ENCODE peak calls at places on chromosomes 5 and 9, in nine cellular contexts. B is AG09309; V is ecto neural progenitor cell; N is NCI-H1105; Y is CD8-positive, alpha-beta memory T cell; J is T1000; H is A172; Z is ELR; Q is MG63. L is an unnamed sample.

GRCh38 chr5:65142511-65143011 is 339.2 kb downstream of the ADAMTS6 start:
- DNase-seq in H (peak; percentile 80), J (peak; percentile 51), N (no peak), Z (peak; percentile 76), Q (no peak), V (no peak), Y (no peak), B (no peak), L (peak; percentile 80)

GRCh38 chr9:134707031-134707680 is 65.6 kb downstream of the COL5A1 start:
- DNase-seq in V (no peak), B (peak; percentile 21), H (peak; percentile 38), Q (no peak), N (peak; percentile 90), Z (peak; percentile 61), J (peak; percentile 90), Y (no peak), L (peak; percentile 91)

GRCh38 chr9:114400219-114400618 is 12.4 kb upstream of the AKNA start:
- DNase-seq in J (no peak), V (no peak), Y (no peak), H (no peak), N (no peak), Z (no peak), B (no peak), Q (no peak), L (no peak)

GRCh38 chr5:144102979-144103378 is 67.5 kb downstream of the YIPF5 start:
- DNase-seq in Z (no peak), J (no peak), Y (no peak), V (no peak), Q (no peak), H (no peak), B (no peak), N (no peak), L (no peak)

GRCh38 chr5:81422671-81423070 is 28.7 kb upstream of the ACOT12 start:
- DNase-seq in Z (peak; percentile 97), V (no peak), Q (peak; percentile 57), H (peak; percentile 4), N (no peak), Y (no peak), J (peak; percentile 43), B (peak; percentile 74), L (peak; percentile 94)

GRCh38 chr9:93252781-93253530 is 69.0 kb downstream of the WNK2 start:
- DNase-seq in J (no peak), N (no peak), V (no peak), Y (no peak), Z (no peak), B (no peak), H (no peak), Q (no peak), L (no peak)

GRCh38 chr9:76905984-76906861 is at the start of gene PRUNE2:
- DNase-seq in J (peak; percentile 88), N (peak; percentile 77), Y (no peak), V (peak; percentile 93), Z (peak; percentile 74), B (peak; percentile 4), H (peak; percentile 75), Q (peak; percentile 89), L (peak; percentile 91)

GRCh38 chr5:150289551-150290390 is at the start of gene CAMK2A:
- DNase-seq in B (no peak), N (peak; percentile 72), V (peak; percentile 79), Z (no peak), Y (no peak), Q (no peak), H (no peak), J (no peak), L (no peak)

GRCh38 chr5:14148890-14149671 is 5.9 kb downstream of the TRIO start:
- DNase-seq in H (no peak), B (no peak), J (no peak), N (no peak), V (no peak), Z (no peak), Y (no peak), Q (no peak), L (no peak)

GRCh38 chr5:72556351-72557146 is 49.3 kb upstream of the ZNF366 start:
- DNase-seq in N (no peak), H (no peak), Q (peak; percentile 16), Y (peak; percentile 5), Z (peak; percentile 73), J (no peak), V (peak; percentile 85), B (no peak), L (peak; percentile 77)

GRCh38 chr5:151686673-151687378 is at the start of gene SPARC:
- DNase-seq in Y (no peak), N (no peak), Z (peak; percentile 94), J (peak; percentile 73), B (peak; percentile 92), V (peak; percentile 87), Q (peak; percentile 97), H (peak; percentile 98), L (peak; percentile 97)

GRCh38 chr5:161700065-161700464 is 14.5 kb downstream of the GABRA6 start:
- DNase-seq in V (no peak), J (no peak), H (no peak), N (no peak), B (no peak), Y (no peak), Q (no peak), Z (no peak), L (no peak)

GRCh38 chr5:75214928-75215327 is 21.8 kb downstream of the ANKRD31 start:
- DNase-seq in B (no peak), Y (no peak), Z (no peak), Q (no peak), H (no peak), N (no peak), J (no peak), V (no peak), L (no peak)

GRCh38 chr9:70110194-70111041 is 66.8 kb downstream of the MAMDC2 start:
- DNase-seq in Y (no peak), Z (peak; percentile 42), H (peak; percentile 78), B (no peak), Q (no peak), N (peak; percentile 34), V (no peak), J (no peak), L (peak; percentile 28)

GRCh38 chr9:98479967-98480847 is 224.8 kb upstream of the TBC1D2 start:
- DNase-seq in Q (no peak), V (no peak), Z (peak; percentile 49), N (no peak), Y (no peak), H (peak; percentile 86), B (no peak), J (no peak), L (peak; percentile 33)

GRCh38 chr5:125411163-125412050 is 665.0 kb upstream of the ZNF608 start:
- DNase-seq in Y (no peak), V (peak; percentile 42), Q (peak; percentile 49), J (no peak), Z (no peak), H (peak; percentile 29), B (no peak), N (peak; percentile 21), L (peak; percentile 74)

GRCh38 chr5:160390787-160391696 is 8.8 kb downstream of the FAM200C start:
- DNase-seq in N (no peak), H (peak; percentile 23), V (no peak), B (no peak), Z (peak; percentile 59), Q (no peak), J (no peak), Y (peak; percentile 7), L (peak; percentile 21)

GRCh38 chr5:150598046-150598445 is 42.4 kb upstream of the SYNPO start:
- DNase-seq in B (no peak), N (no peak), Z (no peak), V (no peak), Y (no peak), J (no peak), Q (no peak), H (no peak), L (no peak)

GRCh38 chr5:120255214-120255613 is 208.9 kb upstream of the PRR16 start:
- DNase-seq in Z (peak; percentile 3), H (no peak), Q (no peak), B (no peak), V (no peak), Y (no peak), N (no peak), J (no peak), L (no peak)

GRCh38 chr5:16909464-16909863 is 26.6 kb downstream of the MYO10 start:
- DNase-seq in V (no peak), B (no peak), Q (no peak), Z (no peak), J (no peak), Y (no peak), N (no peak), H (no peak), L (no peak)

GRCh38 chr5:171644536-171644935 is 141.1 kb upstream of the SMIM23 start:
- DNase-seq in J (no peak), Z (no peak), N (no peak), V (no peak), Y (no peak), Q (no peak), B (no peak), H (no peak), L (no peak)

GRCh38 chr5:52798952-52799351 is 11.2 kb downstream of the ITGA1 start:
- DNase-seq in Q (no peak), Y (no peak), J (no peak), Z (no peak), V (no peak), H (no peak), N (no peak), B (no peak), L (no peak)

GRCh38 chr9:137205126-137206069 is at the start of the genes NDOR1 and TMEM203:
- DNase-seq in B (no peak), V (peak; percentile 97), N (peak; percentile 69), Q (peak; percentile 90), Z (peak; percentile 89), J (peak; percentile 58), Y (peak; percentile 90), H (peak; percentile 87), L (peak; percentile 85)

GRCh38 chr9:70534058-70534457 is 119.6 kb upstream of the KLF9 start:
- DNase-seq in V (no peak), Z (peak; percentile 32), H (no peak), N (no peak), Q (no peak), Y (no peak), J (no peak), B (no peak), L (peak; percentile 83)